ENCODE peak calls at places on chromosomes 11 and 22, in six cellular contexts. X is A549, F is heart left ventricle, B is right lobe of liver, U is endothelial cell of umbilical vein, E is uterus. P is an unnamed sample. For H3K4me1, the result is how much of the 10 kb centered on the place peaks cover.

GRCh38 chr22:36764641-36765040 is 11.3 kb downstream of the IFT27 start:
- DNase-seq in B (no peak), F (no peak), E (no peak), U (no peak), X (no peak), P (no peak)

GRCh38 chr11:123505546-123506299 is 75.7 kb downstream of the GRAMD1B start:
- DNase-seq in B (no peak), U (no peak), X (no peak), E (no peak), F (no peak), P (no peak)

GRCh38 chr11:69431893-69432738 is 49.3 kb upstream of the LINC01488 start:
- DNase-seq in B (no peak), F (no peak), U (no peak), X (no peak), E (no peak), P (no peak)

GRCh38 chr11:109320595-109320994 is 101.4 kb upstream of the C11orf87 start:
- DNase-seq in F (no peak), E (no peak), U (peak), B (no peak), X (no peak), P (no peak)

GRCh38 chr22:38843716-38844660 is at the start of gene NPTXR:
- DNase-seq in E (peak), U (peak), X (peak), F (peak), B (no peak), P (peak)

GRCh38 chr22:39731881-39732555 is 161.5 kb downstream of the CACNA1I start:
- DNase-seq in U (no peak), X (no peak), F (no peak), B (no peak), E (no peak), P (no peak)

GRCh38 chr22:28249402-28249801 is 330.3 kb upstream of the PITPNB start:
- DNase-seq in U (no peak), X (no peak), E (no peak), F (no peak), B (no peak), P (no peak)

GRCh38 chr11:47147250-47147649 is 29.4 kb downstream of the ARFGAP2 start:
- DNase-seq in E (no peak), X (no peak), F (no peak), B (no peak), U (no peak), P (no peak)

GRCh38 chr11:66334605-66335442 is 1.4 kb downstream of the RIN1 start:
- DNase-seq in B (no peak), X (no peak), E (no peak), U (no peak), F (peak), P (no peak)

GRCh38 chr11:57502870-57503269 is 12.6 kb downstream of the SLC43A1 start:
- DNase-seq in F (no peak), X (no peak), B (peak), E (no peak), U (no peak), P (no peak)

GRCh38 chr11:113663567-113663966 is 42.5 kb downstream of the TMPRSS5 start:
- DNase-seq in X (no peak), U (no peak), F (no peak), E (no peak), B (no peak), P (no peak)

GRCh38 chr11:94751216-94751612 is 16.9 kb upstream of the AMOTL1 start:
- DNase-seq in U (no peak), F (no peak), E (no peak), B (no peak), X (no peak), P (no peak)

GRCh38 chr11:108591893-108592292 is 1.7 kb downstream of the EXPH5 start:
- DNase-seq in E (no peak), X (no peak), F (no peak), U (no peak), B (no peak), P (no peak)

GRCh38 chr11:93861808-93862207 is 11.4 kb upstream of the VSTM5 start:
- DNase-seq in X (no peak), E (no peak), F (peak), B (no peak), U (no peak), P (no peak)

GRCh38 chr11:129455101-129455500 is 79.5 kb downstream of the BARX2 start:
- DNase-seq in F (no peak), U (no peak), X (no peak), B (no peak), E (no peak), P (no peak)

GRCh38 chr11:113137735-113138529 is 176.5 kb upstream of the TTC12 start:
- DNase-seq in B (no peak), E (no peak), F (no peak), U (no peak), X (no peak), P (no peak)

GRCh38 chr22:41401781-41402648 is 20.3 kb downstream of the TEF start:
- DNase-seq in U (peak), B (peak), F (peak), E (peak), X (peak), P (peak)

GRCh38 chr22:49763138-49763537 is 64.5 kb downstream of the BRD1 start:
- DNase-seq in X (no peak), B (no peak), U (no peak), E (no peak), F (no peak), P (no peak)

GRCh38 chr11:66687831-66688281 is 10.2 kb upstream of the RBM4B start:
- DNase-seq in X (no peak), B (no peak), F (no peak), U (no peak), E (no peak), P (no peak)

GRCh38 chr22:27387561-27387960 is 414.0 kb downstream of the MN1 start:
- DNase-seq in U (no peak), F (no peak), X (no peak), B (peak), E (no peak), P (no peak)

GRCh38 chr11:17713851-17714250 is 5.5 kb upstream of the MYOD1 start:
- DNase-seq in B (no peak), F (no peak), E (no peak), X (no peak), U (no peak), P (no peak)

GRCh38 chr22:25081409-25081824 is 118.2 kb upstream of the CRYBB3 start:
- DNase-seq in X (peak), U (peak), E (no peak), B (no peak), F (no peak), P (peak)

GRCh38 chr11:132779487-132779886 is 752.8 kb downstream of the OPCML start:
- DNase-seq in F (no peak), U (no peak), X (no peak), E (no peak), B (no peak), P (no peak)

GRCh38 chr11:107928767-107929507 is 689 bp downstream of the RAB39A start:
- DNase-seq in E (no peak), F (peak), B (no peak), U (no peak), X (no peak), P (peak)

GRCh38 chr11:19524171-19524671 is 188.4 kb upstream of the NAV2 start:
- DNase-seq in X (no peak), B (peak), U (no peak), F (no peak), E (no peak), P (peak)

GRCh38 chr22:49784630-49784971 is 43.1 kb downstream of the BRD1 start:
- DNase-seq in B (no peak), U (no peak), F (peak), X (no peak), E (no peak), P (no peak)

GRCh38 chr11:18700375-18700774 is 1.8 kb downstream of the TMEM86A start:
- DNase-seq in F (no peak), U (no peak), X (no peak), E (no peak), B (no peak), P (no peak)

GRCh38 chr22:19832476-19833108 is 22.1 kb downstream of the GNB1L start:
- DNase-seq in F (no peak), X (no peak), B (no peak), E (no peak), U (no peak), P (peak)

GRCh38 chr11:19441752-19442553 is 201.2 kb upstream of the E2F8 start:
- DNase-seq in X (peak), B (no peak), F (peak), U (peak), E (no peak), P (peak)

GRCh38 chr11:1746516-1746931 is 3.9 kb downstream of the IFITM10 start:
- DNase-seq in E (no peak), B (peak), F (no peak), X (no peak), U (no peak), P (no peak)

GRCh38 chr11:67367014-67367835 is 6.2 kb downstream of the CLCF1 start:
- DNase-seq in F (no peak), E (peak), X (no peak), B (no peak), U (no peak), P (no peak)

GRCh38 chr11:8610532-8611116 is 16.6 kb upstream of the STK33 start:
- DNase-seq in X (no peak), E (no peak), B (no peak), F (no peak), U (peak), P (no peak)

GRCh38 chr11:10752061-10752460 is 1.0 kb downstream of the CTR9 start:
- DNase-seq in B (no peak), E (no peak), U (no peak), X (no peak), F (no peak), P (no peak)

GRCh38 chr11:108197351-108197750 is 25.1 kb downstream of the NPAT start:
- DNase-seq in F (no peak), E (no peak), U (no peak), X (no peak), B (no peak), P (no peak)

DNA sequence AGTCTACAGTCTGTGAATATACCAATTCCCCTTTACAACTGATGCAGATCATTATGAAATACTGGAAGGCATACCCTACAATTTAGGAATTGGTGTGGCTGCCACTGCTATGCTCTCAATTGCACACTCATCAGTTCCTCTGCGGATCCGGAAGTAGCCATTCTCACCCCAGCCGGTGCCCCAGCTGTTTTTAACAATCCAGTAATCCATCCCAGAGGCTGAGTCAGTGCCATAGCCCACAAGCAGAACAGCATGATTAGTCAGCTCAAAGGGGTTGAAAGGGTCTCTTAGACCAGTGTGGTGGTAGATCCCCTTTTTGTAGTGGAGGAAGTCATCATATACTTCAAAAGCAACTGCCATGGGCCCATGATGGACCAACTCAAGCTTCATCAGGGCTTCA is 43.6 kb downstream of the CTSC start:
- DNase-seq in F (no peak), B (no peak), X (no peak), E (no peak), U (no peak), P (no peak)
- H3K4me1 ChIP-seq in F (under half), B (under half), X (under half), E (under half), U (under half), P (under half)

DNA sequence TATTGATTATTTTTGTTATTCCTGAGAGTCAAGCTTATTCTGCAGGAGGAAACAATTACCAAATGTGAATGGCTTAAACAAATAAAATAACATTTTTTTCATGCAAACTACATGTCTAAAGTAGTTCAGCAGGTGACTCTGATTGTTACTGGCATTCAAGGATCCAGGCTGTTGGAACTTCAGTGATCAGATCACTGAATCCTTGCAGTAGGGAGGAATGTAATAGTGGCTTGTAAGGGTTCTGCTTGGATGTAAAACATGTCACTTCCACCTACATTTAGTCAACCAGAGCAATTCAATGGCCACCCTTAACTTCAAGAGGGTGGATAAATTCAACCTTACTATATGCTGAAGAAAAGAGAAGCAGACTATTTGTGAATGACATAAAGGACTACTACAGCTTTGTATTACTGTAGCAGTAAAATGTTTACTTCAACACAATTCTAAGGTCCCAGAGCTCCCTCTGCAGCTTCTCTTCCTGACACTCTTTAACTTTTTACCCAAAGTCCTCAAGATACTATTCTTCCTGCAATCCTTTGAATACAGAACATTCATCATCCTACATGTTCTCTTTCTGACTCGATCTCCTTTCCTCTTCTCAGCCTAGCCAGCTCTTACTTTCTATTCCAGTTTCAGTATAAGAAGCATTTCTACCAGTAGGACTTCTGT is 284.0 kb downstream of the LRRC4C start:
- DNase-seq in F (no peak), E (no peak), U (no peak), B (no peak), X (no peak), P (no peak)
- TF ChIP-seq CTCF in F (no peak), E (no peak), U (no peak), B (peak), X (no peak), P (no peak)

DNA sequence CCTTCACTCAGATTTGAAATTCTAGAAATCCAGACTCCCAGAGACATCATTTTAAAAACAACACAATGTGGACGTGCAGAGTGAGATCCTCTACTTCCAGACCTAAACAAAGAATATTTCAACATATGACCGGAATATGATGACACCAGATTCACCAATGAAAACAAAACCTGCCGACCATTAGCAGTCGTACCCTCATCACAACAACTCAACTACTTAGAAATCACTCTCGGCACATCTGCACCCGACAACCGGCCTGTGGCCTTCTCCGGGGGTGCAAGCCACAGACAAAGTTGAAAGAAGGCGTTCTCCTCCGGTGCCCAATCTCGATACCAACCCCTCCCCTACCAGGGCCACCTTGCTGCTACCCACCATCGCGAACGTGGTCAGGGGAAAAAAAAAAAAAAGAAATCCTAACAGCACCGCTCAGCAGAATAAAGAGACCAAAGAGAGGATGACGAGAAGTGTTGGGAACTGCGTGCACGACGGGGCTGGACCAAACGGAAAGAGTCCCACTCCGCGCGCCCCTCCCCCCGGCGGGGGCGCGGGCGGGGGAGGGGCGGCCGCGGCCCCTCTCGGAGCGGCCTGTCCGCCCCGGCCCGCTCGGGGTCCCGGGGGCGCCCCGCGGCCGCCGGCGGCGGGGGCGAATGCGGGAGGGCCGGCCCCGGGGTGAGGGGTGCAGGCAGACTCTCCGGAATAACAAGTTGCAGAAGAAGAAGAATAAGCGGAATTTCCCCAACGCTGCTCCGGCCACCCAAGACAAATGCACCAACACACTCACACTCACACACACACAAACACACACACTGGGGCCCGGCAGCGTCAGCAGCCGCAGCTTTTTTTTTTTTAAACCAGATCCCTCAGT is 1.7 kb downstream of the PHF21A start:
- DNase-seq in X (no peak), U (peak), B (peak), E (peak), F (peak), P (peak)
- TF ChIP-seq POLR2A in X (no peak), U (no peak), B (no peak), E (no peak), F (no peak), P (peak)

GRCh38 chr22:46050451-46050845 is 73.5 kb upstream of the WNT7B start:
- DNase-seq in F (peak), U (no peak), B (peak), X (no peak), E (peak), P (no peak)
- H3K4me1 ChIP-seq in F (half or more), U (under half), B (under half), X (under half), E (under half), P (half or more)

GRCh38 chr22:46352691-46353386 is 17.3 kb downstream of the TRMU start:
- DNase-seq in B (no peak), F (peak), U (no peak), E (no peak), X (peak), P (peak)
- TF ChIP-seq CTCF in B (no peak), F (no peak), U (no peak), E (no peak), X (no peak), P (peak)

GRCh38 chr11:131145806-131146205 is 224.6 kb upstream of the NTM start:
- DNase-seq in F (no peak), X (no peak), U (no peak), B (no peak), E (no peak), P (no peak)

GRCh38 chr11:131146817-131147490 is 223.5 kb upstream of the NTM start:
- DNase-seq in F (no peak), B (no peak), X (no peak), E (no peak), U (no peak), P (no peak)
- TF ChIP-seq POLR2A in F (no peak), B (no peak), X (no peak), E (no peak), U (no peak), P (no peak)

GRCh38 chr11:70645537-70645936 is 247.2 kb downstream of the CTTN start:
- DNase-seq in B (no peak), X (no peak), U (no peak), E (no peak), F (no peak), P (no peak)
- H3K4me1 ChIP-seq in B (under half), X (under half), U (under half), E (under half), F (under half), P (under half)

DNA sequence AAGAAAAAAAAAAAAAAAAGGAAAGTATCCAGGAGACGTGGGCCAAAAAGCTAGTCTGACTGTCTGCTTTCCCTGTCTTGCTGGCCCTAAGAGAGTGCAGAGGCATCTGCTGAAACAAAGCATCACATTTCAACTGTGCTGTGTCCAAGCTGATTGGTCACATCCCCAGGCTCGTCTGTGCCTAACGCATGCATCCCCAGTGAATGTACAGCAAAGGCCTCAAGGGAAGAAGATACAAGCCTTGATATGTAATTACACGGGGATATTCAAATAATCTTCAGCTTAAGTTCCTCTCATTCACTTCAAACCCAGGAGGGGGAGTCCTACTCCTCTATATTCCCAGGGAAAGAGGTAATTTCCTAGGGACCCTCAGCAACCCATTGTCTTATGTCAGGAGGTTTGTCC is 5.4 kb upstream of the SORL1 start:
- DNase-seq in E (no peak), F (no peak), X (no peak), B (no peak), U (peak), P (no peak)
- TF ChIP-seq CTCF in E (peak), F (no peak), X (peak), B (peak), U (no peak), P (no peak)

GRCh38 chr22:44116755-44117684 is 63.7 kb upstream of the PARVG start:
- DNase-seq in E (no peak), F (peak), U (no peak), B (no peak), X (no peak), P (no peak)

GRCh38 chr22:44120314-44120704 is 60.4 kb upstream of the PARVG start:
- DNase-seq in X (no peak), E (no peak), B (no peak), U (no peak), F (no peak), P (no peak)

GRCh38 chr22:44118645-44119315 is 61.9 kb upstream of the PARVG start:
- DNase-seq in E (no peak), U (no peak), B (no peak), X (no peak), F (no peak), P (peak)

GRCh38 chr22:44116331-44116730 is 64.4 kb upstream of the PARVG start:
- DNase-seq in X (no peak), E (no peak), B (no peak), U (no peak), F (peak), P (no peak)

GRCh38 chr22:44119669-44120313 is 60.9 kb upstream of the PARVG start:
- DNase-seq in E (no peak), B (no peak), F (no peak), U (no peak), X (no peak), P (no peak)
- TF ChIP-seq POLR2A in E (no peak), B (no peak), F (no peak), U (no peak), X (no peak), P (no peak)

P was measured in body of pancreas.